ENCODE peak calls at places on chromosomes 6 and 20, in five cellular contexts. X is left lung, R is K562, H is SJSA1, A is colonic mucosa. K is an unnamed sample. For H3K27me3 and H3K36me3, the result is how much of the 10 kb centered on the place peaks cover.

GRCh38 chr6:161393839-161394364 is 120.0 kb upstream of the AGPAT4 start:
- DNase-seq in X (no peak), R (peak), A (peak), H (peak), K (no peak)

GRCh38 chr6:4313044-4313686 is 177.8 kb upstream of the ECI2 start:
- DNase-seq in A (peak), R (no peak), H (peak), X (no peak), K (no peak)

GRCh38 chr6:84422380-84422968 is 195.0 kb upstream of the CEP162 start:
- DNase-seq in R (peak), X (no peak), A (peak), H (peak), K (peak)

GRCh38 chr20:43979576-43979975 is 64.9 kb downstream of the TOX2 start:
- DNase-seq in H (no peak), X (no peak), A (no peak), R (no peak), K (no peak)

GRCh38 chr6:42417641-42418112 is 34.0 kb downstream of the TRERF1 start:
- DNase-seq in X (no peak), H (peak), R (no peak), A (no peak), K (no peak)

GRCh38 chr6:43933111-43933885 is 163.3 kb downstream of the VEGFA start:
- DNase-seq in A (no peak), R (no peak), X (peak), H (peak), K (no peak)

GRCh38 chr6:37514840-37515239 is 15.1 kb upstream of the CCDC167 start:
- DNase-seq in H (no peak), R (no peak), A (no peak), X (no peak), K (no peak)

GRCh38 chr6:114080891-114081510 is 110.1 kb upstream of the HDAC2 start:
- DNase-seq in R (no peak), A (no peak), H (no peak), X (no peak), K (no peak)

GRCh38 chr6:72328775-72329174 is 293.1 kb upstream of the KCNQ5 start:
- DNase-seq in A (no peak), H (no peak), X (no peak), R (no peak), K (no peak)

GRCh38 chr20:60060593-60060992 is 102.4 kb downstream of the CDH26 start:
- DNase-seq in R (no peak), X (peak), A (no peak), H (no peak), K (peak)

GRCh38 chr20:59723607-59724456 is 119.5 kb downstream of the PHACTR3 start:
- DNase-seq in X (no peak), A (peak), H (no peak), R (no peak), K (no peak)

GRCh38 chr6:124056884-124057283 is 253.2 kb downstream of the NKAIN2 start:
- DNase-seq in R (no peak), A (no peak), H (no peak), X (no peak), K (no peak)

GRCh38 chr6:43768983-43769525 is 957 bp upstream of the VEGFA start:
- DNase-seq in X (peak), R (no peak), A (peak), H (no peak), K (peak)

GRCh38 chr6:143680157-143680556 is 2.4 kb downstream of the PHACTR2 start:
- DNase-seq in A (no peak), H (peak), R (no peak), X (no peak), K (no peak)

GRCh38 chr6:2158596-2159271 is 86.7 kb downstream of the GMDS start:
- DNase-seq in R (peak), H (no peak), X (no peak), A (no peak), K (no peak)

GRCh38 chr6:15425947-15426346 is 180.1 kb downstream of the JARID2 start:
- DNase-seq in X (peak), R (no peak), H (no peak), A (no peak), K (no peak)

GRCh38 chr6:15426395-15426794 is 180.5 kb downstream of the JARID2 start:
- DNase-seq in R (no peak), X (no peak), A (no peak), H (no peak), K (no peak)

GRCh38 chr6:15426926-15427325 is 181.1 kb downstream of the JARID2 start:
- DNase-seq in X (no peak), A (no peak), H (no peak), R (no peak), K (no peak)

GRCh38 chr6:15429146-15430110 is 183.6 kb downstream of the JARID2 start:
- DNase-seq in X (no peak), H (peak), R (no peak), A (no peak), K (no peak)

GRCh38 chr6:15427360-15428070 is 181.6 kb downstream of the JARID2 start:
- DNase-seq in X (no peak), R (no peak), H (no peak), A (no peak), K (no peak)
- H3K27me3 ChIP-seq in X (under half), R (under half), H (under half), A (under half), K (under half)

GRCh38 chr20:22523499-22524392 is 60.6 kb downstream of the FOXA2 start:
- DNase-seq in X (no peak), H (no peak), R (no peak), A (peak), K (no peak)

GRCh38 chr20:22524393-22525015 is 59.9 kb downstream of the FOXA2 start:
- DNase-seq in A (no peak), R (no peak), X (no peak), H (no peak), K (no peak)

GRCh38 chr20:22525069-22525820 is 59.1 kb downstream of the FOXA2 start:
- DNase-seq in A (no peak), R (no peak), X (no peak), H (no peak), K (no peak)

GRCh38 chr20:22525821-22526220 is 58.6 kb downstream of the FOXA2 start:
- DNase-seq in R (no peak), H (no peak), X (no peak), A (no peak), K (no peak)

GRCh38 chr20:22526512-22527012 is 57.8 kb downstream of the FOXA2 start:
- DNase-seq in X (no peak), H (no peak), R (no peak), A (no peak), K (no peak)
- H3K36me3 ChIP-seq in X (under half), H (under half), R (under half), A (under half), K (under half)

GRCh38 chr20:62486431-62486954 is 10.7 kb upstream of the GATA5 start:
- DNase-seq in H (no peak), R (no peak), X (no peak), A (no peak), K (no peak)
- H3K27me3 ChIP-seq in H (half or more), R (under half), X (under half), A (under half), K (under half)

GRCh38 chr6:15501806-15502450 is 160.9 kb downstream of the DTNBP1 start:
- DNase-seq in A (no peak), X (peak), H (no peak), R (no peak), K (no peak)
- H3K36me3 ChIP-seq in A (under half), X (half or more), H (under half), R (half or more), K (under half)

DNA sequence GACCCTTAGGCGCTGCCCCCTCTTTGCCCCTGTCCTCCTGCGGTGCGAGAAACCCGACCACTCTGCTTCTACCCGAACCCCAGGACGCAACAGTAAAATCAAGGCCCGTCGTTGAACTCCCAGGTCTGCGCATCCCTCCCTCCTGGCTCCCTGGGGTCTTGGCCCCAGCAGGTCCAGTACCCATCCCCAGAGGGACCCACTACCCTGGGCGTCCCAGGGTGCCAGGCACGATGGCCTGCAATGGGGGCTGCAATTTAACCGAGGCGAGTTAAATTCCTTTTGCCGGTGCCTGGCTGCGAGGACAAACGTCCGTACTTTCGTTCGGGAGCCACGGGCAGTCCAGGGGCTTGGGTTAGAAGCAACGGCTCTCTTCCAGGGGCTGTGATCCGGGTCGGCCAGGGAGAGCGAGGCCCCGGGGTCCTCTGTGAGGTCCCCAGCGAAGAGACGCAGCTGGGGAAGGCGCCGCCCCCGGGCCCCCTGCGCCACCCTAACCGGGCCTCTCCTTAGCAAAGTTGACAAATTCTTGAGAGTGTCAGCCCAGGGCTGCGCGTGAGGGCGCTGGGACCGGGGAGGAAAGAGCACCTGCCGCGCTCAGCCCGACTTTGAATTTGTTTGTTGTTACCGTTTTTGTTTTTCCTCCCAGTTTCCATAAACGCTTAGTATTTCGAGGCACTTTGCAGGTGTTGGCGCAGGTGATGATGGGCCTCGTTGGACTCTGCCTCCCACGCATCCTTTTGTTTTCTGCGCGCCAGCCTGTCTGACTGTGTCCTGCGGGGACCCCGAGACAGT is 6.1 kb downstream of the OLIG3 start:
- DNase-seq in H (no peak), A (no peak), X (no peak), R (no peak), K (no peak)
- H3K27me3 ChIP-seq in H (under half), A (half or more), X (half or more), R (half or more), K (under half)

DNA sequence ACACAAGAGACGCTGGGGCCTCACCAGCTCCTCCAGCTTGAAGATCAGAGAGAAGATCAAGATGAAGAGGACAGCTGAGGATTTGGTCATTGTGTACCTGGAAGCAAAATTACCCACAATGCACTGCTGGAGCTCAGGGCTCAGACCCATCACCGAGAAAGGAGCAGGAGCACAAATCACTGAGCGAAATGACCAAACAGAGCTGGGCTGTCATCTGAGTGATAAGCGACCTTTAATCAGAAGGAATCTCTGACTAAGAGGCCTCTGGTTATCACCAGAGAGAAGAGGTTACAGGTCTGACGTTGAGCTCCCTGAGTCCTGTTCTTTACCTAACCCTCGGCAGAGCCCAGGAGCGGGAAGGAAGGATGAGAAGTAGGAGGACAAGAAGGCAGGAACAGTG is 47.5 kb upstream of the CDH22 start:
- DNase-seq in X (no peak), A (no peak), H (no peak), R (peak), K (no peak)
- H3K36me3 ChIP-seq in X (half or more), A (under half), H (half or more), R (half or more), K (under half)

GRCh38 chr20:64106981-64107735 is at the start of gene NPBWR2:
- DNase-seq in A (no peak), H (no peak), R (peak), X (peak), K (peak)
- H3K27me3 ChIP-seq in A (under half), H (under half), R (half or more), X (under half), K (under half)

DNA sequence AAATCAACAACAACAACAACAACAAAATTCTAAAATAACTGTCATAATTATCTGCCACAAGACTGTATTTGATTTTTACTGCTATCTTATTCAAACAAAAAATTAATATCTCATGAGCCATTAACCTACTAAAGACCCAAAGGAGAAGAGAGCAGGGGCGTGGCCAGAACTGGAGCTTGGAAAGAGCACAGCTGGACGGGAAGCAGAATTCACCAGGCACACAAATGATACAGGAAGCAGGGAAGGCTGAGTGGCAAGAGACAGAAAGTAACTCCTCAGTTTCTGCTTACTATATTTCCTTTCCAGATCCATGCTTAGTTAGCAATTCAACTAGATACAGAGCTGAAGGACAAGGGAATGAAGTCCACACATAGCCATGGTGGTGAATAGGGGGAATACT is 54.4 kb downstream of the FKBP5 start:
- DNase-seq in X (no peak), R (no peak), H (no peak), A (peak), K (no peak)
- H3K36me3 ChIP-seq in X (half or more), R (half or more), H (under half), A (under half), K (half or more)

DNA sequence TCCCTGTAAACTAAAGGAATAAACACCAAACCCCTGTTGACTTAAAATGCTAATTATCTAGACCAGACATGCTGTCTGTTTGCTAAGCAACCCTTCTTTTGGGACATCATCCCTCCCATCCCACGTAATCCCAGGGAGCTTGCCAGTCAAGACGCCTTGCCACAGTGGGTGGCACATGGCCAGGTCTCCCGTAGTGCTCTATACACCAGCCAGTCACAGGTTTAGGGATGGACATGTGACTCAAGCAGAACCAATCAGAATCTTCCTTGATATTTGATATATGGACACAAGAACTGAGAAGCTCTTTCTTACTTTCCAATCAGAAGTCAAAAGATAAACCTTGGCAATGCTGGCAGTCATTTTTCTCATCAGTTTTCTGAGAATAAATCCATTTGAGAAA is 60.0 kb downstream of the CNKSR3 start:
- DNase-seq in H (no peak), R (no peak), A (no peak), X (no peak), K (no peak)
- H3K27me3 ChIP-seq in H (under half), R (under half), A (under half), X (under half), K (under half)